ENCODE peak calls at places on chromosomes 4 and X, in seven cellular contexts. C is adrenal gland; Z is GM23248; P is body of pancreas; J is SJSA1; O is PC-3; F is CD8-positive, alpha-beta T cell. B is an unnamed sample.

GRCh38 chr4:184104419-184105101 is 113.1 kb downstream of the ENPP6 start:
- DNase-seq in J (no peak), O (no peak), F (no peak), C (no peak), P (peak; percentile 64), Z (no peak), B (no peak)

GRCh38 chrX:151396042-151396826 is 772 bp upstream of the VMA21 start:
- DNase-seq in O (peak; percentile 26), P (peak; percentile 69), J (no peak), Z (peak; percentile 77), C (no peak), F (peak; percentile 14), B (no peak)

GRCh38 chr4:102825261-102826071 is 1.9 kb downstream of the UBE2D3 start:
- DNase-seq in C (peak; percentile 42), P (peak; percentile 43), Z (peak; percentile 83), J (no peak), F (no peak), O (peak; percentile 65), B (no peak)

GRCh38 chr4:151534195-151534594 is 125.2 kb downstream of the FHIP1A start:
- DNase-seq in F (no peak), C (no peak), O (no peak), P (no peak), J (no peak), Z (no peak), B (no peak)

GRCh38 chr4:94722270-94722669 is 35.5 kb upstream of the BMPR1B start:
- DNase-seq in F (no peak), J (no peak), P (no peak), Z (no peak), O (no peak), C (no peak), B (no peak)

GRCh38 chr4:124685851-124686250 is 26.7 kb downstream of the ANKRD50 start:
- DNase-seq in P (no peak), F (no peak), O (no peak), C (no peak), J (no peak), Z (no peak), B (no peak)

GRCh38 chr4:28225005-28225404 is 1364.4 kb downstream of the STIM2 start:
- DNase-seq in J (peak; percentile 26), O (peak; percentile 62), Z (peak; percentile 68), F (no peak), P (peak; percentile 8), C (no peak), B (peak; percentile 20)

GRCh38 chrX:139844163-139844562 is 88.7 kb downstream of the ATP11C start:
- DNase-seq in F (no peak), J (no peak), P (no peak), C (no peak), Z (no peak), O (peak; percentile 8), B (no peak)

GRCh38 chr4:129014566-129015509 is 78.5 kb downstream of the SCLT1 start:
- DNase-seq in F (no peak), J (no peak), C (no peak), O (no peak), P (no peak), Z (no peak), B (no peak)

GRCh38 chr4:78592104-78592783 is 40.7 kb downstream of the ANXA3 start:
- DNase-seq in O (peak; percentile 27), Z (peak; percentile 16), C (no peak), P (no peak), J (no peak), F (no peak), B (peak; percentile 13)

GRCh38 chr4:93710101-93710846 is 118.3 kb upstream of the ATOH1 start:
- DNase-seq in Z (no peak), C (no peak), J (no peak), P (no peak), O (peak; percentile 49), F (no peak), B (peak; percentile 22)

GRCh38 chr4:128573781-128574508 is 235.6 kb upstream of the JADE1 start:
- DNase-seq in O (peak; percentile 19), Z (peak; percentile 89), P (peak; percentile 59), J (peak; percentile 51), F (no peak), C (no peak), B (no peak)

GRCh38 chr4:15755321-15755750 is 22.8 kb upstream of the CD38 start:
- DNase-seq in F (no peak), P (no peak), C (no peak), J (peak; percentile 70), Z (peak; percentile 72), O (peak; percentile 73), B (no peak)

GRCh38 chr4:172654482-172654881 is 514.1 kb upstream of the GALNT7 start:
- DNase-seq in F (no peak), C (no peak), O (no peak), J (no peak), P (no peak), Z (no peak), B (no peak)

DNA sequence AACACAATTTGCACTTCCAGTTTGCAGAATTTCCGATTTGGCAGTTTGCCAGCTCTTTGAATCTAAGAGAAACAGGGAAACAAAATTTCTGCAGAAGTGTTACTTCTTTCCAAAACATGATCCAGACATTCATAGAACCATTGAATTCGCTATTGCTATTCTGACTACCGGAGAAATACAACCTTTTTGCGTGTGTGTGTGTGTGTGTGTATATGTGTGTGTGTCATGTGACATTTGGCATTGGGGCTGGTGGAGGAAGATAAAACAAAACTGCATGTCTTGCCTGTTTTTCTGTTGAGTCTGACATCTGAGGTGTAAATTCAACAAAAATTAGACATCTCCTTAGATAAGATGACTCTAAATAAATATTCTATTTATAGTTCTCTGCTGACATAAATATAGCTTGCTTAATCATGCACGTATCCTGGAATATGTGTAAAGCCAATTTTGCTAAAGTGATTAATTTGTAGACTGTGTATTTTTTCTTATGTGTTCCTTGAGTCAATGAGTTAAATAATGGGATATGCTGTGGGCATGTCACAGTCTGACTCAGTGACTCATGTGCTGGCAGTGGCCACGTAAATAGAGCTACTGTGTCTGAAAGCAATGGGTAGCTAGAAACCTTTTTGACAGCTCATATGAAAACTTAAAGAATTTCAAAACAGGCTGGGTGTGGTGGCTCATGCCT is 98.9 kb downstream of the HPGD start:
- DNase-seq in O (peak; percentile 86), P (peak; percentile 48), F (no peak), J (peak; percentile 73), Z (peak; percentile 86), C (peak; percentile 40), B (no peak)
- H3K4me3 ChIP-seq in O (peak overlapping the region; percentile 12), P (no peak overlapping the region), F (no peak overlapping the region), J (no peak overlapping the region), Z (no peak overlapping the region), C (no peak overlapping the region), B (no peak overlapping the region)

DNA sequence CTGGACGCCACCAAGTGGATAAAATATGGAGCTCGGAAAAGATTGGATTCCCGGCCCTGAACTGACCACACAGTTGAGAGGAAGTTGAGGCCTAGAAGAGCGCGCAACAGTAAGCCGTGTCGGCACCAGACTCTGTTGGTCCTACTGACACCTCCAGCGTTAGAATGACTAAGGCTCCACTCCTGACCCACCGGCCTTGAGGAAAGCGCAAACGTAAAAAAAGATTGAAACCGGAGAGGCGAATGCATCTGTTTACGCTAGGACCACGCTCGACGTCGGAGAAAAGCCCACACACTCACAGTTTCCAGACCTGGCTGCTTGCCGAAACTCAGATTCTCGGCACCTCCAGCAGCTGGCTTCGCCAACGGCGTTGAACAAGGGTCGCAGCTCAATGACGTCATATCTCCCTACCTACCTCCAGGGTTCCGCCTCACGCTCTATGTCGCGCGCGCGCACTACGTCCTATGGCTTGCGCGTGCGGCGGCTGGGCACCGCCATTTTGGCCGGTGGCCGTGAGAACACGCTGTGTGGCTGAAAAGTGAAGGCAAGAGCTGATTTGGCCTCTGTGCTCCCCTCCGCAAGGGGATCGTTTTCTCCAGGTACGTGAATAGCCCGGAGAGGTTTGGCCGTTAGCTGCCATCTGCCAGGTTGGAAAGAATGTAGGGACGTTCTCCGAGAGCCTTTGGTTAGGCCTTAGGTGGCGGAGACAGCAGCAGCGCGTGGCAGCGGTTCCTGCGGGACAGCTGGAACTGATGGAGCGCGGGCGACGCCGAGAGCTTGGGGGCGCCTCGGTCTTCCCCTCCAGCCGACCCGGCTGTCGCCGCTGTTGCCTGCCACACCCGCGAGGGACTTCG is at the start of the genes ABCE1 and ANAPC10:
- DNase-seq in P (peak; percentile 98), O (peak; percentile 99), F (peak; percentile 91), C (peak; percentile 98), Z (peak; percentile 100), J (peak; percentile 98), B (peak; percentile 96)
- H3K4me1 ChIP-seq in P (peaks cover 47% of the 10 kb centered on the region), O (peaks cover 28% of the 10 kb centered on the region), F (peaks cover 41% of the 10 kb centered on the region), C (peaks cover 52% of the 10 kb centered on the region), Z (peaks cover 28% of the 10 kb centered on the region), J (peaks cover 6% of the 10 kb centered on the region), B (no peaks in the 10 kb centered on the region)

GRCh38 chr4:182510836-182511235 is 267.6 kb downstream of the TENM3 start:
- DNase-seq in J (no peak), Z (no peak), P (no peak), O (no peak), C (no peak), F (no peak), B (no peak)
- H3K4me3 ChIP-seq in J (no peak overlapping the region), Z (no peak overlapping the region), P (no peak overlapping the region), O (no peak overlapping the region), C (no peak overlapping the region), F (no peak overlapping the region), B (no peak overlapping the region)

GRCh38 chr4:10108818-10109783 is 7.5 kb downstream of the WDR1 start:
- DNase-seq in F (peak; percentile 16), Z (peak; percentile 66), J (no peak), O (peak; percentile 76), P (no peak), C (no peak), B (no peak)
- H3K4me1 ChIP-seq in F (peaks cover 100% of the 10 kb centered on the region), Z (peaks cover 76% of the 10 kb centered on the region), J (peaks cover 45% of the 10 kb centered on the region), O (peaks cover 57% of the 10 kb centered on the region), P (peaks cover 21% of the 10 kb centered on the region), C (peaks cover 36% of the 10 kb centered on the region), B (peaks cover 10% of the 10 kb centered on the region)

GRCh38 chr4:88802138-88802537 is 104.5 kb upstream of the NAP1L5 start:
- DNase-seq in P (no peak), Z (no peak), O (no peak), C (no peak), J (no peak), F (no peak), B (no peak)
- H3K4me3 ChIP-seq in P (no peak overlapping the region), Z (no peak overlapping the region), O (no peak overlapping the region), C (no peak overlapping the region), J (no peak overlapping the region), F (no peak overlapping the region), B (no peak overlapping the region)

DNA sequence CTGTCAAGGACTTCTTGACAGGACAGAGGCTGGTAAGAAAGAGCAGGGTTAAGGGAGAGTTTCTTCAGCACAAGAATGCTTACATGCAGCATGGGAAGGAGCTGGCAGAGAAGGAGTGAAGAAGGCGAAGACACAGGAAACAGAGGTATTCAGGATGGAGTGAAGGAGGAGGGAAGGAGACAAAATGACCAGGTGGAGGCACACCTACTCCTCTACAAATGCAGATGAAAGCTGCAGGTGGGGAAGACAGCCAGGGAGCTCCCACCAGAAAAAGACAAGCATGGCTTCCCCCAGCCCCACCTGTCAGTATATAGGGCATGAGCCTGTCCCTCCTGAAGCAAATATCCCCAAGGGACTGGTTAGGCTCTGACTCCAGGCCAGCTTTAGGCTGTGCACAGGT is 29.6 kb upstream of the NKRF start:
- DNase-seq in P (no peak), Z (no peak), C (no peak), F (no peak), O (no peak), J (no peak), B (no peak)
- H3K4me1 ChIP-seq in P (no peaks in the 10 kb centered on the region), Z (no peaks in the 10 kb centered on the region), C (no peaks in the 10 kb centered on the region), F (no peaks in the 10 kb centered on the region), O (no peaks in the 10 kb centered on the region), J (no peaks in the 10 kb centered on the region), B (no peaks in the 10 kb centered on the region)